ENCODE peak calls at places on chromosomes 5 and 9, in five cellular contexts. U is adipocyte, Z is ELR, K is M059J, D is K562. I is an unnamed sample.
A peak's percentile ranks its signal among the peaks of the same experiment; 100 is the strongest.

GRCh38 chr5:41526699-41527098 is 16.3 kb upstream of the PLCXD3 start:
- DNase-seq in K (peak; percentile 5), D (no peak), Z (no peak), U (no peak), I (no peak)

GRCh38 chr9:130117816-130118632 is 54.2 kb upstream of the NCS1 start:
- DNase-seq in Z (peak; percentile 68), U (peak; percentile 67), K (peak; percentile 87), D (no peak), I (peak; percentile 84)

GRCh38 chr5:146877783-146878470 is 630 bp downstream of the PPP2R2B start:
- DNase-seq in K (peak; percentile 28), Z (no peak), D (no peak), U (peak; percentile 32), I (no peak)

GRCh38 chr9:77751341-77752091 is 103.4 kb upstream of the GNA14 start:
- DNase-seq in U (peak; percentile 89), Z (peak; percentile 83), D (peak; percentile 9), K (peak; percentile 73), I (peak; percentile 47)

GRCh38 chr9:111896942-111897830 is 572 bp downstream of the UGCG start:
- DNase-seq in Z (peak; percentile 61), K (peak; percentile 64), U (peak; percentile 44), D (peak; percentile 86), I (peak; percentile 17)

GRCh38 chr5:112397690-112398089 is 21.4 kb downstream of the EPB41L4A start:
- DNase-seq in D (no peak), Z (no peak), K (no peak), U (no peak), I (no peak)

GRCh38 chr9:128073260-128073886 is 5.3 kb downstream of the SLC25A25 start:
- DNase-seq in Z (no peak), U (peak; percentile 69), K (no peak), D (no peak), I (no peak)

GRCh38 chr9:8871796-8872470 is 1072.4 kb upstream of the DMAC1 start:
- DNase-seq in U (no peak), Z (no peak), D (no peak), K (no peak), I (no peak)

GRCh38 chr5:151864349-151864748 is 60.3 kb downstream of the GLRA1 start:
- DNase-seq in D (no peak), K (no peak), Z (no peak), U (no peak), I (no peak)

GRCh38 chr5:388266-389196 is 54.4 kb upstream of the EXOC3 start:
- DNase-seq in D (no peak), U (no peak), K (no peak), Z (no peak), I (no peak)

GRCh38 chr9:35114113-35114847 is 1.4 kb downstream of the ATOSB start:
- DNase-seq in Z (peak; percentile 95), U (peak; percentile 99), K (peak; percentile 99), D (peak; percentile 51), I (peak; percentile 91)

GRCh38 chr5:104088876-104089778 is 526.5 kb upstream of the NUDT12 start:
- DNase-seq in U (peak; percentile 23), D (no peak), Z (peak; percentile 67), K (peak; percentile 91), I (no peak)